ENCODE peak calls at places on chromosome 10, in ten cellular contexts. S, A, N, V, K, O, C, L, U and M are unnamed samples.

GRCh38 chr10:17003151-17003550 is 126.5 kb downstream of the CUBN start:
- DNase-seq in L (no peak), K (peak), A (no peak), C (no peak), V (peak), O (no peak), U (no peak), N (peak), S (no peak), M (no peak)

GRCh38 chr10:43304687-43305333 is 37.9 kb upstream of the RASGEF1A start:
- DNase-seq in L (peak), U (peak), C (no peak), O (peak), N (peak), S (no peak), V (peak), A (no peak), K (peak), M (no peak)

GRCh38 chr10:123160311-123160980 is 6.2 kb downstream of the BUB3 start:
- DNase-seq in L (no peak), V (no peak), K (peak), O (no peak), U (no peak), N (no peak), C (no peak), S (no peak), A (no peak), M (no peak)

GRCh38 chr10:129968937-129969527 is 5.0 kb upstream of the EBF3 start:
- DNase-seq in C (no peak), A (no peak), L (no peak), V (peak), U (no peak), N (peak), K (no peak), S (no peak), O (no peak), M (no peak)

GRCh38 chr10:91051834-91052233 is 130.9 kb upstream of the ANKRD1 start:
- DNase-seq in C (no peak), V (peak), O (peak), K (no peak), N (no peak), A (no peak), U (peak), L (no peak), S (no peak), M (no peak)

GRCh38 chr10:127556911-127557310 is 7.8 kb downstream of the NPS start:
- DNase-seq in L (no peak), S (no peak), N (peak), U (no peak), A (no peak), V (no peak), C (no peak), O (no peak), K (no peak), M (no peak)

GRCh38 chr10:8594711-8595110 is 540.2 kb downstream of the GATA3 start:
- DNase-seq in S (no peak), U (no peak), L (no peak), V (no peak), A (no peak), K (no peak), C (no peak), N (no peak), O (peak), M (no peak)

GRCh38 chr10:82969405-82969804 is 1094.4 kb downstream of the NRG3 start:
- DNase-seq in A (no peak), U (no peak), N (peak), L (no peak), K (no peak), V (peak), O (no peak), S (no peak), C (no peak), M (no peak)

GRCh38 chr10:108000365-108000764 is 835.9 kb upstream of the SORCS1 start:
- DNase-seq in A (no peak), O (no peak), K (no peak), V (no peak), S (no peak), C (no peak), N (no peak), L (no peak), U (no peak), M (no peak)

GRCh38 chr10:99630439-99630838 is 10.2 kb upstream of the SLC25A28 start:
- DNase-seq in C (no peak), S (peak), V (peak), U (no peak), O (no peak), A (no peak), K (no peak), L (no peak), N (peak), M (no peak)

GRCh38 chr10:132036887-132037675 is 28.7 kb upstream of the JAKMIP3 start:
- DNase-seq in S (no peak), N (no peak), A (no peak), L (no peak), U (no peak), K (no peak), V (peak), O (no peak), C (no peak), M (no peak)

GRCh38 chr10:60799971-60800370 is 21.7 kb downstream of the CDK1 start:
- DNase-seq in N (no peak), K (no peak), S (no peak), L (no peak), V (no peak), O (no peak), U (no peak), C (no peak), A (no peak), M (no peak)

GRCh38 chr10:127972958-127973357 is 66.1 kb downstream of the PTPRE start:
- DNase-seq in L (no peak), A (no peak), V (no peak), K (no peak), C (no peak), U (no peak), O (no peak), S (no peak), N (no peak), M (no peak)

GRCh38 chr10:95456486-95456885 is 104.7 kb downstream of the SORBS1 start:
- DNase-seq in N (peak), V (no peak), S (no peak), K (no peak), U (no peak), A (no peak), L (no peak), C (no peak), O (no peak), M (no peak)
- TF ChIP-seq CTCF in N (peak), V (no peak), S (no peak), K (no peak), U (peak), A (no peak), L (no peak), C (no peak), O (no peak), M (no peak)

DNA sequence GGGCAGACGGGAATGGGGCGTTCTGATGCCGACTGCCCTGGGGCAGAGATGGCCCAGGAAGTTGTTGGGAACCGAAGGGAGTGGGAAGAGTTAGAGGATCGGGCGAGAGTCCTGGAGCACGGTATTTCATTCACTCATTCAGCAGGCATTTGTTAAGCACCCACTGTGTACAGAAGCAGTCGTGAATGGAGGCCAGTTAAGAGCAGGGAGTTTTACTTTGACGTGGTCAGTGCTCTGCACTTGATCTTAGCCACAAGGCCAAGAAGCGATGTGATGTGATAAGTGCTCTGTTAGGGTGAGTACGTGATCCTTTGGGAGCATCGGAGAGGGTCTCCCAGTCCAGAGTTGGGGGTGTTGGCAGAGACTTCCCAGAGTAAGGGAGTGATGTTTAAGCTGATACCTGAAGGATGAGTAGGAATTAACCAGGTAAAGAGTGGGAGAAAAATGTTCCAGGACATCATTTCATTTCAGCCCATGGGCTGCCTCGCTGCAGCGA is 890 bp downstream of the ZFYVE27 start:
- DNase-seq in V (no peak), O (no peak), A (no peak), K (no peak), U (no peak), N (no peak), C (no peak), L (no peak), S (no peak), M (no peak)
- H3K4me3 ChIP-seq in V (peak), O (peak), A (peak), K (peak), U (peak), N (peak), C (peak), L (peak), S (peak), M (peak)

GRCh38 chr10:121661451-121661851 is 63.2 kb upstream of the FGFR2 start:
- DNase-seq in O (no peak), N (no peak), S (no peak), A (no peak), V (no peak), U (no peak), C (no peak), K (no peak), L (no peak), M (no peak)

GRCh38 chr10:121662531-121662930 is 64.3 kb upstream of the FGFR2 start:
- DNase-seq in O (no peak), U (no peak), C (no peak), K (no peak), S (no peak), N (no peak), V (no peak), L (no peak), A (no peak), M (no peak)

GRCh38 chr10:121665809-121666208 is 67.6 kb upstream of the FGFR2 start:
- DNase-seq in U (no peak), L (no peak), O (no peak), A (no peak), V (no peak), C (no peak), K (no peak), S (no peak), N (no peak), M (no peak)

GRCh38 chr10:121664671-121665070 is 66.4 kb upstream of the FGFR2 start:
- DNase-seq in C (no peak), U (no peak), K (no peak), O (no peak), V (no peak), L (no peak), A (no peak), S (no peak), N (no peak), M (no peak)

GRCh38 chr10:121662945-121663917 is 65.0 kb upstream of the FGFR2 start:
- DNase-seq in A (no peak), V (no peak), U (no peak), N (no peak), S (no peak), L (no peak), K (no peak), C (no peak), O (no peak), M (no peak)
- TF ChIP-seq CTCF in A (peak), V (no peak), U (no peak), N (peak), S (no peak), L (no peak), K (no peak), C (no peak), O (no peak), M (peak)

GRCh38 chr10:11245510-11245909 is 227.8 kb downstream of the CELF2 start:
- DNase-seq in L (no peak), N (peak), A (no peak), C (no peak), U (no peak), K (no peak), S (no peak), V (no peak), O (no peak), M (no peak)

GRCh38 chr10:11245095-11245479 is 227.4 kb downstream of the CELF2 start:
- DNase-seq in N (no peak), V (no peak), K (no peak), U (no peak), L (no peak), O (no peak), A (no peak), S (no peak), C (no peak), M (no peak)

GRCh38 chr10:11245981-11246590 is 228.4 kb downstream of the CELF2 start:
- DNase-seq in A (no peak), S (no peak), V (no peak), N (no peak), L (no peak), C (no peak), K (no peak), U (no peak), O (no peak), M (no peak)

GRCh38 chr10:11249134-11249533 is 231.5 kb downstream of the CELF2 start:
- DNase-seq in L (no peak), A (no peak), U (no peak), V (no peak), C (no peak), S (no peak), N (no peak), O (no peak), K (no peak), M (no peak)

GRCh38 chr10:11246752-11247467 is 229.2 kb downstream of the CELF2 start:
- DNase-seq in L (no peak), K (no peak), N (no peak), O (no peak), A (no peak), S (no peak), V (no peak), U (no peak), C (no peak), M (no peak)
- H3K4me3 ChIP-seq in L (no peak), K (no peak), N (no peak), O (no peak), A (no peak), S (no peak), V (no peak), U (no peak), C (no peak), M (no peak)

DNA sequence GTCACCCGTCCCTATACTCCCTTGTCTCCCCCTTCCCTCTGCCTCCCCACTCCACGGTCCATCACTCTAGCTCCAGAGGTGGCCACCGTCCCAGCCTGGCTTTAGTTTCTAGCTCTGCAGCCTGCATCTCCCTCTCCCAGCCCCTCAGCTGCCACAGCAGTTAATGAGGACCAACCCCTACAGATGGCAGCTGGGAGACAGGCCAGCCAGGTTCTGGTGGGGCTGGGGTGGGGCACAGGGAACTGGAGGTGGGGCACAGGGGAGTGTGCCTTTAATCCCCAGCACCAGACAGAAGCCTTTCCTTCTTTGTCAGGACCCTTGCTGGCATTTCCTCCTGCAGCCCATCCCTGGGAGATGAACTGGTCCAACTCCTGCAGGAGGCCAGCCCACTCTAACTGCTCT is 21.1 kb downstream of the UNC5B start:
- DNase-seq in N (no peak), V (no peak), A (no peak), K (no peak), C (no peak), S (no peak), U (no peak), L (no peak), O (no peak), M (no peak)
- TF ChIP-seq CTCF in N (no peak), V (no peak), A (no peak), K (no peak), C (no peak), S (no peak), U (no peak), L (no peak), O (no peak), M (no peak)

GRCh38 chr10:52900564-52900963 is 128.0 kb upstream of the MBL2 start:
- DNase-seq in V (no peak), A (no peak), S (no peak), U (no peak), C (no peak), L (no peak), K (no peak), N (no peak), O (no peak), M (peak)

GRCh38 chr10:52895066-52895465 is 122.5 kb upstream of the MBL2 start:
- DNase-seq in N (no peak), K (no peak), C (no peak), V (no peak), S (no peak), U (no peak), A (no peak), L (no peak), O (no peak), M (no peak)

DNA sequence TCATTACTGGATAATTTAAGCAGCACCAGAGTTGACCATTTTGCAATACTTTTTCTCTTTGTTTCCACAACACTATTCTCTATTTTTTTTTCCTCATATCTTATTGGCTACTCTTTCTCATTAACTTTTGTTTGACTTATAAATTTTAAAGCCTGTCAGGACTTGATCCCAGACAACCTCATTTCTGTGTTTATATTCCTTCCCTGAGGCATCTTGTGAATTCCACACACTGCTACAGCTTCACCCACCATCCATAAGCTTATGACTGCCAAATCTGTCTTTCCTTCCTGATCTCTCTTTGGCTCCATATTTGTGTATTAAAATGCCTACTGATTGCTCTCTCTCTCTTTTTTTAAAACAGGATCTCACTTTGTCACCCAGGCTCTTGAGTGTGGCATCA is 124.6 kb upstream of the MBL2 start:
- DNase-seq in S (no peak), L (no peak), N (no peak), V (no peak), O (no peak), U (no peak), K (no peak), A (no peak), C (no peak), M (no peak)
- H3K4me3 ChIP-seq in S (no peak), L (no peak), N (no peak), V (no peak), O (no peak), U (no peak), K (no peak), A (no peak), C (no peak), M (no peak)

DNA sequence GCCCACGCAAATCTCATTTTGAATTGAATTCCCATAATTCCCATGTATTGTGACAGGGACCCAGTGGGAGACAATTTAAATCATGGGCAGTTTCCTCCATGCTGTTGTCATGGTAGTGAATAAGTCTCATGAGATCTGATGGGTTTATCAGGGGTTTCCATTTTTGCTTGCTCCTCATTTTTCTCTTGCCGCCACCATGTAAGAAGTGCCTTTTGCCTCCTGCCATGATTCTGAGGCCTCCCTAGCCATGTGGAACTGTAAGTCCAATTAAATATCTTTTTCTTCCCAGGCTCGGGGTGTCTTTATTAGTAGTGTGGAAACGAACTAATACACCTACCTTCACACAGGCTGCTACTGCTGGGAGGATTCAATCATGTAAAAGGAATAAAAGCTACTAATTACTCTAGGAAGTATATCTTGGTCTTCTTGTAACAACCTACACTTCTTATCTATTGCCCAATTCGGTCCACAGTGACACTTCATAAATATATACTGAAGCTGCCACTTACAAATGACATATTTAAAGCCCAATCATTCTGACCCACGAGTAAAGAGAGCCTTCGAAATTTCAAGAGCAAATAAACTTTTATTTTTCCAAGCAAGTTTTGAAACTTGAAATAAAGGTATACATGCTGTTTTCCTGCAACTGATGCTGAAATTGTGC is 100.3 kb upstream of the ASAH2 start:
- DNase-seq in C (no peak), A (no peak), N (no peak), U (no peak), L (no peak), V (no peak), K (no peak), S (no peak), O (no peak), M (no peak)
- TF ChIP-seq CTCF in C (no peak), A (no peak), N (no peak), U (no peak), L (no peak), V (no peak), K (no peak), S (no peak), O (no peak), M (no peak)

GRCh38 chr10:5887029-5887428 is 2.7 kb downstream of the ANKRD16 start:
- DNase-seq in L (no peak), N (no peak), C (no peak), O (no peak), S (no peak), V (no peak), K (no peak), U (no peak), A (no peak), M (no peak)
- H3K4me3 ChIP-seq in L (no peak), N (no peak), C (no peak), O (no peak), S (no peak), V (no peak), K (no peak), U (no peak), A (no peak), M (no peak)

GRCh38 chr10:79052311-79053080 is 16.3 kb upstream of the ZMIZ1 start:
- DNase-seq in C (no peak), K (no peak), A (no peak), L (peak), O (no peak), V (no peak), N (peak), U (no peak), S (no peak), M (no peak)
- TF ChIP-seq CTCF in C (peak), K (peak), A (peak), L (peak), O (no peak), V (peak), N (peak), U (peak), S (peak), M (peak)